ENCODE peak calls at places on chromosome 2, in eight cellular contexts. W is esophagus muscularis mucosa, X is A549, C is endothelial cell of umbilical vein, P is sigmoid colon, S is tibial artery, L is SK-N-SH, N is esophagus squamous epithelium. G is an unnamed sample.

GRCh38 chr2:159208449-159208848 is 78.1 kb downstream of the WDSUB1 start:
- DNase-seq in W (no peak), N (no peak), L (no peak), S (no peak), P (no peak), C (no peak), X (no peak), G (no peak)

GRCh38 chr2:162821718-162822117 is 16.8 kb downstream of the KCNH7 start:
- DNase-seq in N (no peak), S (no peak), X (no peak), W (no peak), P (no peak), C (no peak), L (no peak), G (no peak)

GRCh38 chr2:98548920-98549818 is 59.1 kb downstream of the COA5 start:
- DNase-seq in C (no peak), W (no peak), P (no peak), L (no peak), N (no peak), X (no peak), S (peak), G (no peak)

GRCh38 chr2:162184362-162184761 is 32.3 kb upstream of the GCG start:
- DNase-seq in C (no peak), W (no peak), P (no peak), X (no peak), N (no peak), L (no peak), S (no peak), G (no peak)

GRCh38 chr2:80530442-80531064 is 226.0 kb upstream of the LRRTM1 start:
- DNase-seq in S (no peak), C (no peak), X (no peak), L (no peak), N (no peak), W (no peak), P (no peak), G (no peak)

GRCh38 chr2:159879061-159879604 is 81.1 kb upstream of the CD302 start:
- DNase-seq in N (no peak), P (no peak), L (no peak), S (no peak), W (no peak), C (peak), X (no peak), G (no peak)

GRCh38 chr2:16635796-16636699 is 29.6 kb downstream of the CYRIA start:
- DNase-seq in S (no peak), X (no peak), N (no peak), P (no peak), C (no peak), L (peak), W (no peak), G (no peak)

GRCh38 chr2:127003028-127003800 is 103.7 kb downstream of the BIN1 start:
- DNase-seq in P (no peak), N (no peak), C (no peak), X (no peak), L (no peak), W (peak), S (no peak), G (peak)

GRCh38 chr2:177212106-177212894 is at the start of gene HNRNPA3:
- DNase-seq in N (peak), C (peak), S (peak), P (peak), L (peak), X (peak), W (peak), G (peak)
- TF ChIP-seq CTCF in N (no peak), C (no peak), S (no peak), P (peak), L (peak), X (peak), W (peak), G (peak)

DNA sequence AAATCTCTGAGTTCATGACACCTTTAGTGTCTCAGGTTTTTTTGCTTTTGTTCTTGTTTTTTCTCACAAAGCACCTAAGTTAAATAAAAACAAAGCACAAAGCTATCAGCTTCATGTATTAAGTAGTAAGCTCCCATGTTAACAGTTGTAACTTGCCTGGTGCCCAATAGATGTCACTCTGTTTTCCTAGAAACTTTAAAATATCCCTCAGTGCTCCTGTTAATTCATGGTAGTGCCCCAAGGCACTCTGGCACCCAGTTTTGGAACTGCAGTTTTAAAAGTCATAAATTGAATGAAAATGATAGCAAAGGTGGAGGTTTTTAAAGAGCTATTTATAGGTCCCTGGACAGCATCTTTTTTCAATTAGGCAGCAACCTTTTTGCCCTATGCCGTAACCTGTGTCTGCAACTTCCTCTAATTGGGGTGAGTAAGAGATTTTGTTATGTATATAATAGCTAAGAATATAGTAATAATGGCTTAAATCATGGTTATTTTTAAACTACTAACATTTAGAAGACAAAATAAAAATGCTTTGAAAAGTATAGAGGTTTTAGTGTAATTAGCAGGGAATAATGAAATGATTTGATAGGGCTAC is 555.0 kb upstream of the TMEFF2 start:
- DNase-seq in W (no peak), C (no peak), S (no peak), N (no peak), X (peak), L (peak), P (no peak), G (no peak)
- TF ChIP-seq CTCF in W (no peak), C (no peak), S (no peak), N (no peak), X (peak), L (peak), P (no peak), G (peak)

GRCh38 chr2:109049022-109049421 is 60.0 kb upstream of the EDAR start:
- DNase-seq in S (no peak), L (no peak), X (no peak), C (no peak), W (no peak), P (no peak), N (no peak), G (no peak)
- TF ChIP-seq CTCF in S (no peak), L (no peak), X (no peak), C (no peak), W (no peak), P (no peak), N (no peak), G (no peak)

GRCh38 chr2:1051075-1051474 is 100.4 kb downstream of the SNTG2 start:
- DNase-seq in W (no peak), P (no peak), C (no peak), S (no peak), L (peak), N (no peak), X (peak), G (peak)
- TF ChIP-seq CTCF in W (no peak), P (no peak), C (no peak), S (no peak), L (no peak), N (no peak), X (no peak), G (peak)

GRCh38 chr2:149388120-149388816 is 57.9 kb downstream of the LYPD6 start:
- DNase-seq in X (no peak), N (no peak), W (no peak), L (peak), C (no peak), P (no peak), S (no peak), G (peak)
- TF ChIP-seq CTCF in X (no peak), N (no peak), W (no peak), L (peak), C (no peak), P (no peak), S (no peak), G (peak)

GRCh38 chr2:191086707-191087106 is 64.1 kb downstream of the STAT4 start:
- DNase-seq in N (no peak), W (no peak), S (no peak), P (no peak), X (no peak), L (no peak), C (no peak), G (no peak)
- TF ChIP-seq CTCF in N (no peak), W (no peak), S (no peak), P (no peak), X (no peak), L (no peak), C (no peak), G (no peak)

GRCh38 chr2:11581797-11582525 is 48.1 kb downstream of the GREB1 start:
- DNase-seq in N (no peak), S (no peak), P (peak), L (no peak), W (no peak), X (no peak), C (no peak), G (no peak)

GRCh38 chr2:11581129-11581796 is 47.4 kb downstream of the GREB1 start:
- DNase-seq in W (no peak), S (no peak), N (no peak), L (no peak), P (no peak), X (no peak), C (no peak), G (no peak)

GRCh38 chr2:11583203-11583752 is 49.4 kb downstream of the GREB1 start:
- DNase-seq in S (peak), W (no peak), N (no peak), L (no peak), X (peak), C (no peak), P (peak), G (no peak)

GRCh38 chr2:11583840-11584529 is 50.1 kb downstream of the GREB1 start:
- DNase-seq in L (peak), N (no peak), S (peak), C (peak), X (peak), W (peak), P (peak), G (peak)

DNA sequence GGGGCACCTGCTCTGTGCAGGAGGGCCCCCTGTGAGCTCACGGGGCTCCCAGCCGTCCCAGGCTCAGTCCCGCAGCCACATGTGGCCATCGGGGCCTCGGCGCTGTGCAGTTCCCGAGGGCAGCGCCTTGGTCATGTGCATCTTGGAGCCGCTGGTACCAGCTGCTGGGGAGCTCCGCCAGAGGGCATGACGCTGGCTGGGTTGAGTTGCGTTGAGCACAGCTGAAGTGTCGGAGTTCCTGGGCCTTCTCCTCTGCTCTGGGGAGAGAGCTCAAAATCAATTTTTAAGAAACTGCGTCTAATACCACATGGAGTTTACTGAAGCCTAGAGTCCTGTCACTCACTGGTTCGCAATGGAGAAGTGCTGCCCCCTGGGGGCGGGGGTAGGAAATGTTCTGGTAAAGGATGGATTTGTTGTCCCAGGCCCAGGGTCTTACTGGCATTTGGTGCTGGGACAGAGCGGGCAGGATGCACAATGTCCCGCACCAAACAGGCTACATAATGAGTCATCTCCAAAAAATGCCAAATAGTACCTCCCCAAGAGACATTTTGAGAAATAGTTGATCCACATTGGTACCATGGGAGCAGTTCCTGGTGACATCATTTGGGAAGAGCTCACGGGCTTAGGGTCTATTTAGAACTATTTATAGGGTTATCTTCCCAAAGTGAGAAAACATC is 48.8 kb downstream of the GREB1 start:
- DNase-seq in X (peak), C (peak), N (no peak), W (peak), S (peak), P (peak), L (peak), G (peak)
- TF ChIP-seq CTCF in X (peak), C (peak), N (peak), W (peak), S (peak), P (peak), L (peak), G (peak)

GRCh38 chr2:201470821-201471731 is 19.5 kb downstream of the STRADB start:
- DNase-seq in N (no peak), S (no peak), X (no peak), L (no peak), C (no peak), W (no peak), P (no peak), G (no peak)
- TF ChIP-seq CTCF in N (no peak), S (no peak), X (no peak), L (no peak), C (no peak), W (no peak), P (no peak), G (no peak)